ENCODE peak calls at places on chromosomes 1 and 21, in seven cellular contexts. J is upper lobe of left lung; N is neural progenitor cell; M is tibial artery; W is CD8-positive, alpha-beta T cell; P is fibroblast of lung; H is sigmoid colon. U is an unnamed sample.
A peak's percentile ranks its signal among the peaks of the same experiment; 100 is the strongest.

GRCh38 chr1:241453732-241454131 is 65.8 kb downstream of the FH start:
- DNase-seq in J (no peak), N (no peak), M (no peak), W (no peak), P (no peak), H (no peak), U (no peak)

GRCh38 chr1:181608951-181609350 is 125.6 kb downstream of the CACNA1E start:
- DNase-seq in W (no peak), M (no peak), N (peak; percentile 16), P (no peak), J (no peak), H (no peak), U (no peak)

GRCh38 chr21:37193006-37193405 is 74.1 kb downstream of the VPS26C start:
- DNase-seq in W (no peak), M (no peak), P (no peak), N (peak; percentile 17), J (no peak), H (no peak), U (no peak)

GRCh38 chr1:22821027-22821426 is 110.4 kb downstream of the EPHB2 start:
- DNase-seq in J (no peak), P (no peak), M (no peak), W (no peak), H (no peak), N (no peak), U (no peak)

GRCh38 chr1:25197235-25197930 is 34.9 kb downstream of the SYF2 start:
- DNase-seq in J (no peak), M (no peak), N (peak; percentile 23), W (no peak), P (no peak), H (no peak), U (no peak)

GRCh38 chr1:218473527-218473926 is 128.4 kb downstream of the TGFB2 start:
- DNase-seq in M (no peak), P (peak; percentile 79), J (no peak), W (no peak), H (no peak), N (no peak), U (peak; percentile 56)

GRCh38 chr1:38029725-38030511 is 16.7 kb downstream of the POU3F1 start:
- DNase-seq in M (no peak), H (peak; percentile 68), W (peak; percentile 53), J (no peak), N (no peak), P (peak; percentile 78), U (peak; percentile 85)

GRCh38 chr1:113860891-113861290 is 10.6 kb downstream of the PTPN22 start:
- DNase-seq in J (no peak), N (no peak), H (no peak), W (no peak), P (peak; percentile 85), M (no peak), U (peak; percentile 47)

GRCh38 chr1:15965228-15965767 is 10.6 kb downstream of the ZBTB17 start:
- DNase-seq in M (no peak), N (no peak), J (no peak), W (no peak), P (peak; percentile 82), H (no peak), U (peak; percentile 63)

GRCh38 chr1:237851209-237851845 is 39.4 kb downstream of the ZP4 start:
- DNase-seq in P (peak; percentile 55), W (no peak), N (peak; percentile 85), J (no peak), M (no peak), H (no peak), U (peak; percentile 65)

GRCh38 chr1:93960641-93961147 is 51.5 kb upstream of the GCLM start:
- DNase-seq in N (no peak), W (no peak), H (no peak), P (peak; percentile 72), M (no peak), J (no peak), U (no peak)

GRCh38 chr1:238458924-238459323 is 568.2 kb upstream of the ZP4 start:
- DNase-seq in W (no peak), H (no peak), N (peak; percentile 76), M (no peak), P (no peak), J (no peak), U (no peak)

GRCh38 chr1:36352910-36353878 is 29.7 kb upstream of the EVA1B start:
- DNase-seq in N (no peak), P (peak; percentile 85), J (no peak), H (no peak), M (no peak), W (no peak), U (no peak)

GRCh38 chr1:36411674-36412648 is 14.3 kb upstream of the LSM10 start:
- DNase-seq in N (peak; percentile 16), M (no peak), P (peak; percentile 61), W (peak; percentile 48), H (no peak), J (no peak), U (peak; percentile 66)

GRCh38 chr1:224726783-224727182 is 110.7 kb downstream of the CNIH3 start:
- DNase-seq in P (peak; percentile 96), H (peak; percentile 71), J (no peak), M (peak; percentile 88), W (no peak), N (no peak), U (no peak)

GRCh38 chr1:224616761-224617409 is 768 bp downstream of the CNIH3 start:
- DNase-seq in J (peak; percentile 60), P (no peak), W (peak; percentile 29), N (peak; percentile 62), M (no peak), H (no peak), U (no peak)

GRCh38 chr1:203049077-203049476 is 22.8 kb downstream of the PPFIA4 start:
- DNase-seq in N (no peak), M (no peak), W (no peak), P (no peak), J (no peak), H (no peak), U (no peak)

GRCh38 chr1:201640624-201641023 is 101.7 kb downstream of the NAV1 start:
- DNase-seq in M (no peak), W (no peak), H (peak; percentile 84), J (no peak), N (no peak), P (peak; percentile 74), U (no peak)

GRCh38 chr1:42105025-42105424 is 48.2 kb upstream of the GUCA2B start:
- DNase-seq in H (no peak), N (no peak), W (no peak), J (no peak), M (no peak), P (no peak), U (no peak)

GRCh38 chr1:42765271-42765670 is 1.6 kb downstream of the P3H1 start:
- DNase-seq in P (peak; percentile 44), N (no peak), W (no peak), J (no peak), H (no peak), M (no peak), U (no peak)

DNA sequence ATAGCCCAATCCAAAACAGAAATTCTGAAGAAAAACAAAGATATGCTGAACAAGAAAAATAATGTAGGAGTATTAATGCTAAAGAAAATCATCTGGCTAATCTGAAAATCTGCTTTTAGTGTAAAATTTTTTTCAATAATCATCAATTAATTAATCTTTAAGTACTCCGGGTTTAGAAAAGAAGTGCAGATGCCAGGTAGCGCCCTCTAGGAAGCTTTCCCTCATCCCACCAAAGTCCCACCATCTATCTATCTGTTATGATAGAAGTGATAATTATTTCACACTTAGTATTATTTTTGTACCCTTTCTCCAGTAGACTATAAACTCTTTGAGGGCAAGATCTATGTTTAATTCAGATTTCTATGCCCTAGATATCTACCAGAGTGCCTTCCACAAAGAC is 240.3 kb downstream of the AKT3 start:
- DNase-seq in W (no peak), P (no peak), J (no peak), H (no peak), M (no peak), N (no peak), U (no peak)
- TF ChIP-seq CTCF in W (no peak), P (no peak), J (no peak), H (no peak), M (no peak), N (peak; percentile 12), U (no peak)

DNA sequence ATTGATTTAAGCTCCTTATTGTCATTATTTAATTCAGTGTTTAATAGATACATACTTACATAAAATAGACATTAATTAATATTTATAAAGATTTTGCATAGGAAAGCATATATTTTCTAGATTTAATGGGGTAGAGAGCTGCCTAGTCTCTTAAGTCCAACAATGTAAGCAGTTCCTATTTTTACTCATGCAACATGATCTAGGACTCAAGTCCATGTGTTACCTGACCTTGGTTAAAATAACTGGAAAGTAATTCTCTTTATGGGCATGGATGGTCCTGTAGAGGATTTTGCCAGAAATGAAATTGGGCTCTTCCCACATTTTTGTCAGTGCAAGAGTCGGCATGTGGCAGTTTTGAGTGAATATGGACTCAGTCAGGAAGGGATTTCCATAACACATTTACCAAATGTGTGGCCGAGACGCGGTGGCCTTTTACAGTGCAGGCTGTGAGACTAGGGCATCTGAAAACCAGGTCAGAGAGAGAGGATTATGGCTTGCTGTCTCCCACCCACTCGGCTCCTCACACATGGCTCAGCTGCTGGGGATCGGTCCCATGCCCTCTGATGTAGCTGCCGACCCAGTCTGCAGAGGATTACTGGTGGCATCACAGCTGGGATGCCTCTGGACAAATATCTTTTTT is 6.2 kb upstream of the KIF1B start:
- DNase-seq in P (no peak), H (no peak), W (no peak), J (no peak), N (peak; percentile 29), M (no peak), U (no peak)
- H3K4me1 ChIP-seq in P (no peaks in the 10 kb centered on the region), H (no peaks in the 10 kb centered on the region), W (no peaks in the 10 kb centered on the region), J (peaks cover under 1% of the 10 kb centered on the region), N (no peaks in the 10 kb centered on the region), M (no peaks in the 10 kb centered on the region), U (no peaks in the 10 kb centered on the region)

GRCh38 chr1:108357802-108358201 is 92.3 kb upstream of the NBPF6 start:
- DNase-seq in H (no peak), M (no peak), N (no peak), J (no peak), W (no peak), P (no peak), U (peak; percentile 18)
- TF ChIP-seq CTCF in H (no peak), M (no peak), N (no peak), J (no peak), W (no peak), P (no peak), U (no peak)

GRCh38 chr1:11981378-11982009 is 1.2 kb downstream of the MFN2 start:
- DNase-seq in N (no peak), W (no peak), P (no peak), H (no peak), M (no peak), J (no peak), U (no peak)

GRCh38 chr1:11979818-11980675 is at the start of gene MFN2:
- DNase-seq in M (peak; percentile 96), P (peak; percentile 96), H (peak; percentile 98), N (peak; percentile 100), W (peak; percentile 94), J (peak; percentile 99), U (peak; percentile 98)

GRCh38 chr1:11984121-11984520 is 3.9 kb downstream of the MFN2 start:
- DNase-seq in M (no peak), N (no peak), H (no peak), P (no peak), W (no peak), J (no peak), U (no peak)

GRCh38 chr1:11980676-11980972 is 380 bp downstream of the MFN2 start:
- DNase-seq in M (no peak), H (no peak), W (no peak), N (no peak), P (no peak), J (no peak), U (no peak)

DNA sequence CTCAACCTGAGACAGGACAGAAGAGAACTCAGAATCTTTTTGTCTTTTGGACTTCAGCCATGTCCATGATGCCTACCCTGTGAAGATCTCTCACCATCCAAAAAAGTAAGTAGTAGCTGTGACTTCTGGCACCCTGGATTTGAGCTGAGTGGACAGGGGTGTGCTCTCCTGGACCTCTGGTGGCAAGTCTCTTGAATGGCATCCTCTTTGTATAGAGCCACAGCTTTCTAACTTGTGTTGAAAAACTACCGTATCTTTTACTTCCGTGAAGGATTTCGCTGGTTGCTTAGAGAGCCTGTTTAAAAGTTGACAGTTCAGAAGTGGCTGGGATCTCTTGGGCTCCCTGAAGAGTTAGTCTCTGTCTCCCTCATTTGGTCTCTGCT is 1.8 kb downstream of the MFN2 start:
- DNase-seq in W (no peak), J (no peak), N (peak; percentile 15), H (no peak), M (no peak), P (no peak), U (no peak)
- H3K4me1 ChIP-seq in W (peaks cover 23% of the 10 kb centered on the region), J (peaks cover 42% of the 10 kb centered on the region), N (peaks cover 4% of the 10 kb centered on the region), H (no peaks in the 10 kb centered on the region), M (peaks cover 29% of the 10 kb centered on the region), P (peaks cover 16% of the 10 kb centered on the region), U (peaks cover 50% of the 10 kb centered on the region)